ENCODE peak calls at places on chromosomes 16 and 17, in eight cellular contexts. One of them, this sample, is unnamed.

GRCh38 chr16:81018496-81018895 is 11.5 kb downstream of the CENPN start:
- DNase-seq in fibroblast of mammary gland: no peak
- DNase-seq in adrenal gland: no peak
- DNase-seq in dorsolateral prefrontal cortex: peak; percentile 60
- DNase-seq in Caco-2: no peak
- DNase-seq in PC-3: no peak
- DNase-seq in CD8-positive, alpha-beta T cell: no peak
- DNase-seq in GM13976: no peak
- DNase-seq in this sample: no peak

GRCh38 chr16:10957771-10958486 is 13.6 kb downstream of the CLEC16A start:
- DNase-seq in dorsolateral prefrontal cortex: no peak
- DNase-seq in PC-3: peak; percentile 43
- DNase-seq in Caco-2: no peak
- DNase-seq in adrenal gland: no peak
- DNase-seq in CD8-positive, alpha-beta T cell: no peak
- DNase-seq in GM13976: no peak
- DNase-seq in fibroblast of mammary gland: peak; percentile 51
- DNase-seq in this sample: peak; percentile 44

GRCh38 chr16:85345129-85345639 is 232.9 kb upstream of the CIBAR2 start:
- DNase-seq in GM13976: no peak
- DNase-seq in dorsolateral prefrontal cortex: no peak
- DNase-seq in CD8-positive, alpha-beta T cell: no peak
- DNase-seq in Caco-2: no peak
- DNase-seq in PC-3: no peak
- DNase-seq in adrenal gland: no peak
- DNase-seq in fibroblast of mammary gland: no peak
- DNase-seq in this sample: no peak

GRCh38 chr17:45042346-45043120 is 8.9 kb downstream of the DCAKD start:
- DNase-seq in adrenal gland: no peak
- DNase-seq in CD8-positive, alpha-beta T cell: no peak
- DNase-seq in dorsolateral prefrontal cortex: no peak
- DNase-seq in fibroblast of mammary gland: no peak
- DNase-seq in PC-3: no peak
- DNase-seq in Caco-2: no peak
- DNase-seq in GM13976: no peak
- DNase-seq in this sample: no peak

GRCh38 chr16:59021751-59022150 is 287.6 kb upstream of the GOT2 start:
- DNase-seq in CD8-positive, alpha-beta T cell: no peak
- DNase-seq in PC-3: no peak
- DNase-seq in fibroblast of mammary gland: peak; percentile 27
- DNase-seq in dorsolateral prefrontal cortex: no peak
- DNase-seq in GM13976: no peak
- DNase-seq in adrenal gland: no peak
- DNase-seq in Caco-2: no peak
- DNase-seq in this sample: peak; percentile 35

GRCh38 chr16:813204-813915 is 12.8 kb upstream of the GNG13 start:
- DNase-seq in fibroblast of mammary gland: peak; percentile 20
- DNase-seq in dorsolateral prefrontal cortex: peak; percentile 71
- DNase-seq in CD8-positive, alpha-beta T cell: peak; percentile 44
- DNase-seq in GM13976: peak; percentile 78
- DNase-seq in Caco-2: peak; percentile 59
- DNase-seq in adrenal gland: peak; percentile 52
- DNase-seq in PC-3: peak; percentile 30
- DNase-seq in this sample: peak; percentile 11

GRCh38 chr16:74607310-74607966 is 524 bp upstream of the GLG1 start:
- DNase-seq in PC-3: no peak
- DNase-seq in dorsolateral prefrontal cortex: no peak
- DNase-seq in CD8-positive, alpha-beta T cell: no peak
- DNase-seq in GM13976: no peak
- DNase-seq in Caco-2: no peak
- DNase-seq in fibroblast of mammary gland: no peak
- DNase-seq in adrenal gland: no peak
- DNase-seq in this sample: no peak

GRCh38 chr17:43094129-43094834 is 30.9 kb downstream of the BRCA1 start:
- DNase-seq in CD8-positive, alpha-beta T cell: no peak
- DNase-seq in adrenal gland: no peak
- DNase-seq in dorsolateral prefrontal cortex: no peak
- DNase-seq in Caco-2: no peak
- DNase-seq in GM13976: no peak
- DNase-seq in PC-3: no peak
- DNase-seq in fibroblast of mammary gland: peak; percentile 82
- DNase-seq in this sample: peak; percentile 48

GRCh38 chr17:65370669-65371126 is 190.8 kb downstream of the AXIN2 start:
- DNase-seq in Caco-2: no peak
- DNase-seq in PC-3: peak; percentile 83
- DNase-seq in adrenal gland: no peak
- DNase-seq in fibroblast of mammary gland: no peak
- DNase-seq in dorsolateral prefrontal cortex: no peak
- DNase-seq in CD8-positive, alpha-beta T cell: no peak
- DNase-seq in GM13976: no peak
- DNase-seq in this sample: no peak

DNA sequence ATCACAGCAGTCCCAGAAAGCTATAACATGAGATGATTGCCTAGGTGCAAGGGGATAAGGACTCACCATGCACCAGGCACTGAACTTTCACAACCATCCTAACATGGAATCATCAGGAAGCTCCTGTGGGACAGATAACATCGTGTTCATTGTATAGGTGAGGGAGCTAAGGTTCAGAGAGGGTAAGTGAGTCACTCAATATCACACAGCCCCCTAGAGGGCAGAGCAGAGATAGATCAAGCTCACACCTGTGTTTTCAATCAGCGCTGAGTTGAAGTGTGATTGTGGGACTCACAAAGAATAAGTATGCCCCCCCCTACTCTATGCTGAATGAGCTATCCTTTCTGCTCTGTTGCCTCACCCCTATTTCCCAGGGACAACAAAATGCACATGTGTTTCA is 377.7 kb upstream of the ERCC4 start:
- DNase-seq in fibroblast of mammary gland: no peak
- DNase-seq in CD8-positive, alpha-beta T cell: no peak
- DNase-seq in adrenal gland: no peak
- DNase-seq in dorsolateral prefrontal cortex: no peak
- DNase-seq in PC-3: no peak
- DNase-seq in Caco-2: no peak
- DNase-seq in GM13976: no peak
- DNase-seq in this sample: no peak
- TF ChIP-seq CTCF in fibroblast of mammary gland: no peak
- TF ChIP-seq CTCF in CD8-positive, alpha-beta T cell: no peak
- TF ChIP-seq CTCF in adrenal gland: no peak
- TF ChIP-seq CTCF in dorsolateral prefrontal cortex: no peak
- TF ChIP-seq CTCF in PC-3: no peak
- TF ChIP-seq CTCF in Caco-2: no peak
- TF ChIP-seq CTCF in GM13976: no peak
- TF ChIP-seq CTCF in this sample: no peak

DNA sequence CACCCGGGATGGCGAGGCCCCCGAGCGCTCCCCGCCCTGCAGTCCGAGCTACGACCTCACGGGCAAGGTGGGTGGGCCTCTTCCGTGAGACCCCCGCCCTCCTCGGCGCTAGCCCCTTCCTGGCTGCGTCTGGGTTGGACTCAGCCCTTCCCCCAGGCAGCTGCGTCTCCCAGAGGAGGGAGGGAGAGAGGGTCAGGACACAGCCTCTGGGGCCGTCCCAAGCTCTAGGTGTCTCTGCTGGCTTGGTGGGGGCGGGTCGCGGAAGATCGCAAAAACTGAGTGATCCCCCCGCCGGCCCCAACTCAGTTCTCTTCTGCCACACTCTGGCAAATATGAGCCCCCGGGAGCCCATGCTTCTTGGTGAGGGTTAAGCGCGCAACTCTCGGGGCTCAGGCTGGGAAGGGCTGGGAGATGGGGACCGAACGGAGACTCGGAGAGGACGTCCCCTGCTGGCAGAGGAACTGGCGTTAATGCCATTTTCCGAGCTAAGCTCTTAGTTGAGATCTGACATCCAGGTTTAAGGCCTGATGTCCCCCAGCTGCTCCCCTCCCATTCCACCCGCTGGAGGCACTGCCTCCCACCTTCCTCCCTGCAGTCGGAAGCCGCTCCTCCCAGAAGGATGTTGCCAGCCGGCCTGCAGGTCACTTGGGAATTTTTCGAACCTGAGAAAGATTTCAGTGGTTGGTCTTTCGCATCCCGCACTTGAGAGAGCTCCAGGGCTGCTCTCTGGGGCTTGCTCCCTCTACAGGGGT is 419 bp downstream of the RAB37 start:
- DNase-seq in fibroblast of mammary gland: peak; percentile 9
- DNase-seq in PC-3: peak; percentile 28
- DNase-seq in GM13976: peak; percentile 80
- DNase-seq in adrenal gland: no peak
- DNase-seq in dorsolateral prefrontal cortex: no peak
- DNase-seq in CD8-positive, alpha-beta T cell: peak; percentile 40
- DNase-seq in Caco-2: peak; percentile 84
- DNase-seq in this sample: no peak
- TF ChIP-seq CTCF in fibroblast of mammary gland: peak; percentile 24
- TF ChIP-seq CTCF in PC-3: peak; percentile 54
- TF ChIP-seq CTCF in GM13976: peak; percentile 62
- TF ChIP-seq CTCF in adrenal gland: peak; percentile 45
- TF ChIP-seq CTCF in dorsolateral prefrontal cortex: peak; percentile 12
- TF ChIP-seq CTCF in CD8-positive, alpha-beta T cell: peak; percentile 13
- TF ChIP-seq CTCF in Caco-2: peak; percentile 75
- TF ChIP-seq CTCF in this sample: peak; percentile 66

GRCh38 chr16:56643080-56643778 is 4.8 kb downstream of the MT1A start:
- DNase-seq in adrenal gland: no peak
- DNase-seq in PC-3: peak; percentile 53
- DNase-seq in dorsolateral prefrontal cortex: no peak
- DNase-seq in GM13976: peak; percentile 54
- DNase-seq in fibroblast of mammary gland: peak; percentile 66
- DNase-seq in CD8-positive, alpha-beta T cell: peak; percentile 65
- DNase-seq in Caco-2: peak; percentile 54
- DNase-seq in this sample: peak; percentile 17
- TF ChIP-seq CTCF in adrenal gland: peak; percentile 20
- TF ChIP-seq CTCF in PC-3: no peak
- TF ChIP-seq CTCF in dorsolateral prefrontal cortex: no peak
- TF ChIP-seq CTCF in GM13976: no peak
- TF ChIP-seq CTCF in fibroblast of mammary gland: peak; percentile 35
- TF ChIP-seq CTCF in CD8-positive, alpha-beta T cell: peak; percentile 19
- TF ChIP-seq CTCF in Caco-2: peak; percentile 6
- TF ChIP-seq CTCF in this sample: peak; percentile 52

DNA sequence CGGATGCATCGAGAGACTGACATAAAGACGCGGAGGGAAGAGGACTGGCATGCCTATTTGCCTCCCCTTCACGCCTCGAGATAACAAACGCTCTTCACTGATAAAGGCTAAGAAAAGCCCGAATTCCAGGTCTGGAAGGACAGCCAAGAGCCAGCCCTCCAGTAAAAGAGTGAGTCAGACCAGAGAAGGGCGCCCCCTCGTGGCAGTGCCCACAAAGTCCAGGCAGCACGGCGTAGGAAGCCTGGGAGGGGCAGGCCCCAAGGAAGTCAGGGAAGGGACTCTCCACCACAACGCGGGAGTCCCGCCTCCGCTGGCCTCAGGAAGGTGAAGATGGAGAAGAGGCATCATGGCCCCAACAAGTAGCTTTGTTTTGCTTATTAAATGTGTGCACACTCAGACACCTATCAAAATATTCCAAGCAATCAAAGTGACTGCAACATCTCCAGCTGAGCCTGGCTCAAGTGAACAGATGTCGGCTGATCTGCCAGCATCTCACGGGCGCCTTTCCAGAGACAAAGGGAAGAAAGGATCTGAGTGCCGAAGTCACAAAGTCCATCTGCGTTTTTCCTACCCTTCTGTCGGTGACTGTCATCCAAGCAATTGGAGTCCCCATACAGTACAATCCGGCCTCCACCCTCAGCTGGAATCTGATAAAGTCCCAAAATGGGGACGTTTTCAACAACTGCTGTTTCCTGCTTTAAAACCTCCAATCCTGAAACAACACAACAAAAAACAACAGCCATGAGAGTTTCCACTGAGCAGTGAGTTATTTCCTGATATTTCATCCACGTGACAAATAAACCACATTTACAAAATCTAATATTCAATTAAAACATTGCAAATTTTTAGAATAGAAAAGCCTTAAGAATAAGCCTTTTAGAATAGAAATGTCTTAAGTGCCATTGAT is 20.4 kb upstream of the SLC38A8 start:
- DNase-seq in CD8-positive, alpha-beta T cell: peak; percentile 27
- DNase-seq in fibroblast of mammary gland: peak; percentile 76
- DNase-seq in adrenal gland: peak; percentile 85
- DNase-seq in GM13976: peak; percentile 76
- DNase-seq in Caco-2: peak; percentile 79
- DNase-seq in PC-3: peak; percentile 69
- DNase-seq in dorsolateral prefrontal cortex: peak; percentile 83
- DNase-seq in this sample: peak; percentile 61
- TF ChIP-seq CTCF in CD8-positive, alpha-beta T cell: peak; percentile 80
- TF ChIP-seq CTCF in fibroblast of mammary gland: peak; percentile 84
- TF ChIP-seq CTCF in adrenal gland: peak; percentile 92
- TF ChIP-seq CTCF in GM13976: peak; percentile 52
- TF ChIP-seq CTCF in Caco-2: peak; percentile 93
- TF ChIP-seq CTCF in PC-3: peak; percentile 86
- TF ChIP-seq CTCF in dorsolateral prefrontal cortex: peak; percentile 94
- TF ChIP-seq CTCF in this sample: peak; percentile 97

GRCh38 chr17:1627987-1628855 is at the start of gene SLC43A2:
- DNase-seq in PC-3: peak; percentile 69
- DNase-seq in fibroblast of mammary gland: peak; percentile 56
- DNase-seq in GM13976: peak; percentile 94
- DNase-seq in dorsolateral prefrontal cortex: peak; percentile 91
- DNase-seq in adrenal gland: peak; percentile 84
- DNase-seq in CD8-positive, alpha-beta T cell: peak; percentile 69
- DNase-seq in Caco-2: peak; percentile 90
- DNase-seq in this sample: peak; percentile 52

GRCh38 chr17:1628856-1629646 is 417 bp upstream of the SLC43A2 start:
- DNase-seq in GM13976: peak; percentile 97
- DNase-seq in fibroblast of mammary gland: peak; percentile 77
- DNase-seq in CD8-positive, alpha-beta T cell: peak; percentile 87
- DNase-seq in adrenal gland: peak; percentile 93
- DNase-seq in dorsolateral prefrontal cortex: peak; percentile 98
- DNase-seq in PC-3: peak; percentile 81
- DNase-seq in Caco-2: peak; percentile 99
- DNase-seq in this sample: peak; percentile 89

GRCh38 chr17:1627219-1627986 is 1.2 kb downstream of the SLC43A2 start:
- DNase-seq in Caco-2: no peak
- DNase-seq in PC-3: no peak
- DNase-seq in adrenal gland: no peak
- DNase-seq in fibroblast of mammary gland: no peak
- DNase-seq in dorsolateral prefrontal cortex: no peak
- DNase-seq in CD8-positive, alpha-beta T cell: no peak
- DNase-seq in GM13976: peak; percentile 66
- DNase-seq in this sample: no peak

GRCh38 chr17:1630662-1631061 is 2.0 kb upstream of the SLC43A2 start:
- DNase-seq in Caco-2: no peak
- DNase-seq in adrenal gland: no peak
- DNase-seq in fibroblast of mammary gland: no peak
- DNase-seq in GM13976: no peak
- DNase-seq in PC-3: no peak
- DNase-seq in dorsolateral prefrontal cortex: no peak
- DNase-seq in CD8-positive, alpha-beta T cell: no peak
- DNase-seq in this sample: no peak

DNA sequence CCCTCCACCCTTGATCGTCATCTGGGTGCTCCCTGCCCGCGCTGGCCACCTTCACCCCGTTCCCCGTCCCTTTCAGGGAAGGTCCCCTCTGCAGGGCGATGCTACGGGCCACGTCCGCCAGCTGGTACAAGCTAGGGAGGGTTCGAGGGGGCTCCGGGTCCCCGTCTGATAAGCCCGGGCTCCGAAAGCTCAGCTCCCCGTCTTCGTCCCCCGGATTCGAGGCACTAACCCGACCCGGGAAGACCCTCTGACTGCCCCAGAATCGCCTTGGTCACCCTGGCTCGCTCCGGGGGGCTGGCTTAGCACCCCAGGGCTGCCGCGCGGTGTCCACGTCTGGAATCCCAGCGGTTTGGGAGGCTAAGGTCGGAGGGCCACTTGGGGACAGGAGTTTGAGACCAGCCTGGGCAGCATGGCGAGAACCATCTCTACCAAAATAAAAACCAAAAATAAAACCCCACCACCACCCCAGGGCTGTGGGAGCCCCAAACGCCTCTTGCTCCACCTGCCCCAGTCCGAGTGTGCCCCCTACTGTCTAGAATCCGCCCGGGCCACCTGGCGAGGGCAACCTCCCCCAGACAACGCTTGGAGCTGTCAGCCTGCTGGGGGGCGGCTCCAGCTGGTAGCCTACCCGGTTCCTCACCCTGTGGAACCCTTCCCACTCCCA is 1.1 kb upstream of the SLC43A2 start:
- DNase-seq in Caco-2: peak; percentile 86
- DNase-seq in adrenal gland: peak; percentile 71
- DNase-seq in dorsolateral prefrontal cortex: peak; percentile 58
- DNase-seq in fibroblast of mammary gland: peak; percentile 31
- DNase-seq in PC-3: peak; percentile 61
- DNase-seq in CD8-positive, alpha-beta T cell: peak; percentile 58
- DNase-seq in GM13976: peak; percentile 82
- DNase-seq in this sample: no peak
- TF ChIP-seq CTCF in Caco-2: peak; percentile 90
- TF ChIP-seq CTCF in adrenal gland: peak; percentile 60
- TF ChIP-seq CTCF in dorsolateral prefrontal cortex: peak; percentile 37
- TF ChIP-seq CTCF in fibroblast of mammary gland: peak; percentile 54
- TF ChIP-seq CTCF in PC-3: peak; percentile 70
- TF ChIP-seq CTCF in CD8-positive, alpha-beta T cell: peak; percentile 55
- TF ChIP-seq CTCF in GM13976: peak; percentile 90
- TF ChIP-seq CTCF in this sample: peak; percentile 76

This sample was measured in HFFc6.